ENCODE peak calls at places on chromosomes 11 and 22, in six cellular contexts. One of them, this sample, is unnamed.

GRCh38 chr11:126485021-126485781 is 129.7 kb downstream of the ST3GAL4 start:
- DNase-seq in stimulated activated CD8-positive, alpha-beta memory T cell treated with anti-CD3 and anti-CD28 coated beads, Interleukin-4, amount 100 ng/mL, for 4 hours: no peak
- DNase-seq in activated naive CD4-positive, alpha-beta T cell treated with Interleukin-2 at 50 U/mL for 16 hours: no peak
- DNase-seq in activated T-cell treated with anti-CD3 and anti-CD28 coated beads for 48 hours: no peak
- DNase-seq in IMR-90: peak
- DNase-seq in AML-193: no peak
- DNase-seq in this sample: no peak

GRCh38 chr11:125940145-125940544 is 5.7 kb upstream of the VSIG10L2 start:
- DNase-seq in stimulated activated CD8-positive, alpha-beta memory T cell treated with anti-CD3 and anti-CD28 coated beads, Interleukin-4, amount 100 ng/mL, for 4 hours: no peak
- DNase-seq in activated naive CD4-positive, alpha-beta T cell treated with Interleukin-2 at 50 U/mL for 16 hours: no peak
- DNase-seq in activated T-cell treated with anti-CD3 and anti-CD28 coated beads for 48 hours: no peak
- DNase-seq in IMR-90: no peak
- DNase-seq in AML-193: no peak
- DNase-seq in this sample: no peak

GRCh38 chr11:724733-725386 is 18.8 kb downstream of the EPS8L2 start:
- DNase-seq in stimulated activated CD8-positive, alpha-beta memory T cell treated with anti-CD3 and anti-CD28 coated beads, Interleukin-4, amount 100 ng/mL, for 4 hours: no peak
- DNase-seq in activated naive CD4-positive, alpha-beta T cell treated with Interleukin-2 at 50 U/mL for 16 hours: no peak
- DNase-seq in activated T-cell treated with anti-CD3 and anti-CD28 coated beads for 48 hours: no peak
- DNase-seq in IMR-90: no peak
- DNase-seq in AML-193: no peak
- DNase-seq in this sample: no peak

GRCh38 chr22:24285245-24285644 is 14.6 kb downstream of the SPECC1L start:
- DNase-seq in stimulated activated CD8-positive, alpha-beta memory T cell treated with anti-CD3 and anti-CD28 coated beads, Interleukin-4, amount 100 ng/mL, for 4 hours: no peak
- DNase-seq in activated naive CD4-positive, alpha-beta T cell treated with Interleukin-2 at 50 U/mL for 16 hours: no peak
- DNase-seq in activated T-cell treated with anti-CD3 and anti-CD28 coated beads for 48 hours: no peak
- DNase-seq in IMR-90: peak
- DNase-seq in AML-193: no peak
- DNase-seq in this sample: no peak

GRCh38 chr22:37996515-37997246 is 12.3 kb upstream of the SOX10 start:
- DNase-seq in stimulated activated CD8-positive, alpha-beta memory T cell treated with anti-CD3 and anti-CD28 coated beads, Interleukin-4, amount 100 ng/mL, for 4 hours: no peak
- DNase-seq in activated naive CD4-positive, alpha-beta T cell treated with Interleukin-2 at 50 U/mL for 16 hours: no peak
- DNase-seq in activated T-cell treated with anti-CD3 and anti-CD28 coated beads for 48 hours: no peak
- DNase-seq in IMR-90: no peak
- DNase-seq in AML-193: no peak
- DNase-seq in this sample: no peak

GRCh38 chr22:44535362-44536095 is 37.5 kb upstream of the RTL6 start:
- DNase-seq in stimulated activated CD8-positive, alpha-beta memory T cell treated with anti-CD3 and anti-CD28 coated beads, Interleukin-4, amount 100 ng/mL, for 4 hours: no peak
- DNase-seq in activated naive CD4-positive, alpha-beta T cell treated with Interleukin-2 at 50 U/mL for 16 hours: no peak
- DNase-seq in activated T-cell treated with anti-CD3 and anti-CD28 coated beads for 48 hours: no peak
- DNase-seq in IMR-90: no peak
- DNase-seq in AML-193: no peak
- DNase-seq in this sample: no peak

GRCh38 chr11:31926816-31927528 is 115.8 kb upstream of the PAX6 start:
- DNase-seq in stimulated activated CD8-positive, alpha-beta memory T cell treated with anti-CD3 and anti-CD28 coated beads, Interleukin-4, amount 100 ng/mL, for 4 hours: no peak
- DNase-seq in activated naive CD4-positive, alpha-beta T cell treated with Interleukin-2 at 50 U/mL for 16 hours: no peak
- DNase-seq in activated T-cell treated with anti-CD3 and anti-CD28 coated beads for 48 hours: no peak
- DNase-seq in IMR-90: no peak
- DNase-seq in AML-193: no peak
- DNase-seq in this sample: no peak

GRCh38 chr11:102546427-102546826 is 15.9 kb upstream of the MMP7 start:
- DNase-seq in stimulated activated CD8-positive, alpha-beta memory T cell treated with anti-CD3 and anti-CD28 coated beads, Interleukin-4, amount 100 ng/mL, for 4 hours: no peak
- DNase-seq in activated naive CD4-positive, alpha-beta T cell treated with Interleukin-2 at 50 U/mL for 16 hours: no peak
- DNase-seq in activated T-cell treated with anti-CD3 and anti-CD28 coated beads for 48 hours: no peak
- DNase-seq in IMR-90: no peak
- DNase-seq in AML-193: no peak
- DNase-seq in this sample: no peak

GRCh38 chr22:28958611-28959010 is 75.2 kb downstream of the ZNRF3 start:
- DNase-seq in stimulated activated CD8-positive, alpha-beta memory T cell treated with anti-CD3 and anti-CD28 coated beads, Interleukin-4, amount 100 ng/mL, for 4 hours: no peak
- DNase-seq in activated naive CD4-positive, alpha-beta T cell treated with Interleukin-2 at 50 U/mL for 16 hours: no peak
- DNase-seq in activated T-cell treated with anti-CD3 and anti-CD28 coated beads for 48 hours: no peak
- DNase-seq in IMR-90: peak
- DNase-seq in AML-193: no peak
- DNase-seq in this sample: no peak

GRCh38 chr11:60951909-60952741 is at the start of gene SLC15A3:
- DNase-seq in stimulated activated CD8-positive, alpha-beta memory T cell treated with anti-CD3 and anti-CD28 coated beads, Interleukin-4, amount 100 ng/mL, for 4 hours: no peak
- DNase-seq in activated naive CD4-positive, alpha-beta T cell treated with Interleukin-2 at 50 U/mL for 16 hours: peak
- DNase-seq in activated T-cell treated with anti-CD3 and anti-CD28 coated beads for 48 hours: no peak
- DNase-seq in IMR-90: peak
- DNase-seq in AML-193: peak
- DNase-seq in this sample: peak

GRCh38 chr11:63903884-63904283 is 13.1 kb downstream of the RCOR2 start:
- DNase-seq in stimulated activated CD8-positive, alpha-beta memory T cell treated with anti-CD3 and anti-CD28 coated beads, Interleukin-4, amount 100 ng/mL, for 4 hours: no peak
- DNase-seq in activated naive CD4-positive, alpha-beta T cell treated with Interleukin-2 at 50 U/mL for 16 hours: no peak
- DNase-seq in activated T-cell treated with anti-CD3 and anti-CD28 coated beads for 48 hours: no peak
- DNase-seq in IMR-90: no peak
- DNase-seq in AML-193: no peak
- DNase-seq in this sample: no peak

This sample was measured in SIG-M5.